ENCODE peak calls at places on chromosome 5, in ten cellular contexts. One of them, this sample, is unnamed.

GRCh38 chr5:172450861-172451695 is 3.2 kb downstream of the SH3PXD2B start:
- DNase-seq in lower leg skin: peak; percentile 92
- DNase-seq in astrocyte of the spinal cord: no peak
- DNase-seq in coronary artery: no peak
- DNase-seq in foreskin fibroblast: no peak
- DNase-seq in AG04449: no peak
- DNase-seq in fibroblast of pulmonary artery: peak; percentile 71
- DNase-seq in A673: peak; percentile 61
- DNase-seq in RWPE1: peak; percentile 63
- DNase-seq in Peyer's patch: no peak
- DNase-seq in this sample: no peak

GRCh38 chr5:171116711-171117110 is 192.3 kb upstream of the TLX3 start:
- DNase-seq in lower leg skin: no peak
- DNase-seq in astrocyte of the spinal cord: no peak
- DNase-seq in coronary artery: no peak
- DNase-seq in foreskin fibroblast: no peak
- DNase-seq in AG04449: no peak
- DNase-seq in fibroblast of pulmonary artery: no peak
- DNase-seq in A673: no peak
- DNase-seq in RWPE1: no peak
- DNase-seq in Peyer's patch: no peak
- DNase-seq in this sample: no peak

GRCh38 chr5:138448481-138449398 is 9.9 kb downstream of the REEP2 start:
- DNase-seq in lower leg skin: no peak
- DNase-seq in astrocyte of the spinal cord: peak; percentile 90
- DNase-seq in coronary artery: no peak
- DNase-seq in foreskin fibroblast: no peak
- DNase-seq in AG04449: no peak
- DNase-seq in fibroblast of pulmonary artery: no peak
- DNase-seq in A673: peak; percentile 95
- DNase-seq in RWPE1: no peak
- DNase-seq in Peyer's patch: no peak
- DNase-seq in this sample: no peak

GRCh38 chr5:158988987-158989624 is 110.6 kb downstream of the EBF1 start:
- DNase-seq in lower leg skin: no peak
- DNase-seq in astrocyte of the spinal cord: no peak
- DNase-seq in coronary artery: no peak
- DNase-seq in foreskin fibroblast: no peak
- DNase-seq in AG04449: no peak
- DNase-seq in fibroblast of pulmonary artery: no peak
- DNase-seq in A673: no peak
- DNase-seq in RWPE1: no peak
- DNase-seq in Peyer's patch: no peak
- DNase-seq in this sample: no peak

GRCh38 chr5:135012951-135013391 is 21.1 kb downstream of the PITX1 start:
- DNase-seq in lower leg skin: peak; percentile 76
- DNase-seq in astrocyte of the spinal cord: no peak
- DNase-seq in coronary artery: peak; percentile 70
- DNase-seq in foreskin fibroblast: no peak
- DNase-seq in AG04449: no peak
- DNase-seq in fibroblast of pulmonary artery: no peak
- DNase-seq in A673: no peak
- DNase-seq in RWPE1: no peak
- DNase-seq in Peyer's patch: peak; percentile 36
- DNase-seq in this sample: no peak

GRCh38 chr5:178205010-178205748 is 846 bp downstream of the HNRNPAB start:
- DNase-seq in lower leg skin: peak; percentile 96
- DNase-seq in astrocyte of the spinal cord: peak; percentile 70
- DNase-seq in coronary artery: peak; percentile 85
- DNase-seq in foreskin fibroblast: peak; percentile 75
- DNase-seq in AG04449: no peak
- DNase-seq in fibroblast of pulmonary artery: peak; percentile 76
- DNase-seq in A673: peak; percentile 77
- DNase-seq in RWPE1: peak; percentile 96
- DNase-seq in Peyer's patch: peak; percentile 92
- DNase-seq in this sample: peak; percentile 84

GRCh38 chr5:68272289-68272688 is 56.7 kb downstream of the PIK3R1 start:
- DNase-seq in lower leg skin: no peak
- DNase-seq in astrocyte of the spinal cord: peak; percentile 34
- DNase-seq in coronary artery: no peak
- DNase-seq in foreskin fibroblast: no peak
- DNase-seq in AG04449: no peak
- DNase-seq in fibroblast of pulmonary artery: peak; percentile 45
- DNase-seq in A673: peak; percentile 54
- DNase-seq in RWPE1: no peak
- DNase-seq in Peyer's patch: no peak
- DNase-seq in this sample: no peak

GRCh38 chr5:103834216-103834615 is 271.6 kb upstream of the NUDT12 start:
- DNase-seq in lower leg skin: no peak
- DNase-seq in astrocyte of the spinal cord: no peak
- DNase-seq in coronary artery: no peak
- DNase-seq in foreskin fibroblast: no peak
- DNase-seq in AG04449: no peak
- DNase-seq in fibroblast of pulmonary artery: no peak
- DNase-seq in A673: no peak
- DNase-seq in RWPE1: no peak
- DNase-seq in Peyer's patch: no peak
- DNase-seq in this sample: no peak

GRCh38 chr5:150993836-150994412 is 26.5 kb upstream of the GPX3 start:
- DNase-seq in lower leg skin: no peak
- DNase-seq in astrocyte of the spinal cord: no peak
- DNase-seq in coronary artery: no peak
- DNase-seq in foreskin fibroblast: no peak
- DNase-seq in AG04449: no peak
- DNase-seq in fibroblast of pulmonary artery: no peak
- DNase-seq in A673: no peak
- DNase-seq in RWPE1: no peak
- DNase-seq in Peyer's patch: no peak
- DNase-seq in this sample: no peak

GRCh38 chr5:163350083-163350482 is 87.3 kb upstream of the CCNG1 start:
- DNase-seq in lower leg skin: no peak
- DNase-seq in astrocyte of the spinal cord: no peak
- DNase-seq in coronary artery: no peak
- DNase-seq in foreskin fibroblast: no peak
- DNase-seq in AG04449: no peak
- DNase-seq in fibroblast of pulmonary artery: peak; percentile 38
- DNase-seq in A673: no peak
- DNase-seq in RWPE1: no peak
- DNase-seq in Peyer's patch: no peak
- DNase-seq in this sample: no peak
- TF ChIP-seq CTCF in lower leg skin: no peak
- TF ChIP-seq CTCF in astrocyte of the spinal cord: no peak
- TF ChIP-seq CTCF in coronary artery: no peak
- TF ChIP-seq CTCF in foreskin fibroblast: no peak
- TF ChIP-seq CTCF in AG04449: no peak
- TF ChIP-seq CTCF in fibroblast of pulmonary artery: peak; percentile 30
- TF ChIP-seq CTCF in A673: no peak
- TF ChIP-seq CTCF in RWPE1: no peak
- TF ChIP-seq CTCF in Peyer's patch: no peak
- TF ChIP-seq CTCF in this sample: no peak

GRCh38 chr5:132776077-132776931 is 735 bp downstream of the SEPTIN8 start:
- DNase-seq in lower leg skin: peak; percentile 88
- DNase-seq in astrocyte of the spinal cord: no peak
- DNase-seq in coronary artery: no peak
- DNase-seq in foreskin fibroblast: no peak
- DNase-seq in AG04449: no peak
- DNase-seq in fibroblast of pulmonary artery: no peak
- DNase-seq in A673: peak; percentile 50
- DNase-seq in RWPE1: peak; percentile 59
- DNase-seq in Peyer's patch: peak; percentile 57
- DNase-seq in this sample: peak; percentile 53
- TF ChIP-seq CTCF in lower leg skin: no peak
- TF ChIP-seq CTCF in astrocyte of the spinal cord: no peak
- TF ChIP-seq CTCF in coronary artery: no peak
- TF ChIP-seq CTCF in foreskin fibroblast: no peak
- TF ChIP-seq CTCF in AG04449: no peak
- TF ChIP-seq CTCF in fibroblast of pulmonary artery: no peak
- TF ChIP-seq CTCF in A673: no peak
- TF ChIP-seq CTCF in RWPE1: no peak
- TF ChIP-seq CTCF in Peyer's patch: no peak
- TF ChIP-seq CTCF in this sample: no peak

DNA sequence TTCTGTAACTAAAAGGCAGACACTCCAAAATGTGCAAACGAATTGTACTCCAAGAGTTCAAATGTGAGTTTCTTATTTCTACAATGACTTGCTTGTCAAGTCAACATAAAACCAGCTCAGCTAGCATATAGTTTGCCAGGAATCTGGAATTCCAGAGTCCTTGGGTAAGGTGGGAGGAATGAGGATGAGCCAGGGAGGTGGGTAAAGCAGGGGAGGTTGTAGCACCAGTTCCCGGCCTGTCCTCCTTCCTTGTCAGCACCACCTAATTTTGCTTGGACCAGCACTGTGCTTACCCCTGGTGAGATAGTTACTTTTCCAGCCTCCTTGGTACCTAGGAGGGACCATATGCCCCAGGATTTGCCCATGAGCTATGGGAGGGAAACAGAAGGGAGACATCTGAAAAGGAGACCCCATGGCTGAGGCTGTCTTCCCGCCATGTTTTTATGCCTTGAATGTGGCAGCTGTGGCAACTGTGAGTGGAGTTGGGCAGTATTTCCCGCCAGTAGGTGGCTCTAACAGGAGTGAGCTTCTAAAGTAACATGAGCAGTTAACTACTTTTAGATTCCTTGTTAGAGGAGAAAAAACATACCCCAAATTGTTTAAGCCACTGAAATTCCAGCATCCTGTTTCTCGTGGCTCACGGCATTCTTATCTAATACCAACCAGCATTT is 302.5 kb downstream of the TENT4A start:
- DNase-seq in lower leg skin: no peak
- DNase-seq in astrocyte of the spinal cord: no peak
- DNase-seq in coronary artery: no peak
- DNase-seq in foreskin fibroblast: no peak
- DNase-seq in AG04449: no peak
- DNase-seq in fibroblast of pulmonary artery: no peak
- DNase-seq in A673: peak; percentile 16
- DNase-seq in RWPE1: no peak
- DNase-seq in Peyer's patch: no peak
- DNase-seq in this sample: no peak
- TF ChIP-seq CTCF in lower leg skin: no peak
- TF ChIP-seq CTCF in astrocyte of the spinal cord: no peak
- TF ChIP-seq CTCF in coronary artery: no peak
- TF ChIP-seq CTCF in foreskin fibroblast: no peak
- TF ChIP-seq CTCF in AG04449: no peak
- TF ChIP-seq CTCF in fibroblast of pulmonary artery: no peak
- TF ChIP-seq CTCF in A673: peak; percentile 44
- TF ChIP-seq CTCF in RWPE1: no peak
- TF ChIP-seq CTCF in Peyer's patch: no peak
- TF ChIP-seq CTCF in this sample: no peak

GRCh38 chr5:61677220-61677619 is 345.2 kb downstream of the ZSWIM6 start:
- DNase-seq in lower leg skin: no peak
- DNase-seq in astrocyte of the spinal cord: no peak
- DNase-seq in coronary artery: no peak
- DNase-seq in foreskin fibroblast: no peak
- DNase-seq in AG04449: no peak
- DNase-seq in fibroblast of pulmonary artery: no peak
- DNase-seq in A673: no peak
- DNase-seq in RWPE1: no peak
- DNase-seq in Peyer's patch: no peak
- DNase-seq in this sample: no peak

GRCh38 chr5:61675015-61675692 is 343.1 kb downstream of the ZSWIM6 start:
- DNase-seq in lower leg skin: no peak
- DNase-seq in astrocyte of the spinal cord: no peak
- DNase-seq in coronary artery: no peak
- DNase-seq in foreskin fibroblast: no peak
- DNase-seq in AG04449: no peak
- DNase-seq in fibroblast of pulmonary artery: no peak
- DNase-seq in A673: peak; percentile 62
- DNase-seq in RWPE1: no peak
- DNase-seq in Peyer's patch: no peak
- DNase-seq in this sample: no peak

GRCh38 chr5:61680247-61680646 is 348.2 kb downstream of the ZSWIM6 start:
- DNase-seq in lower leg skin: no peak
- DNase-seq in astrocyte of the spinal cord: no peak
- DNase-seq in coronary artery: no peak
- DNase-seq in foreskin fibroblast: no peak
- DNase-seq in AG04449: no peak
- DNase-seq in fibroblast of pulmonary artery: no peak
- DNase-seq in A673: no peak
- DNase-seq in RWPE1: no peak
- DNase-seq in Peyer's patch: no peak
- DNase-seq in this sample: no peak

GRCh38 chr5:61679562-61679961 is 347.5 kb downstream of the ZSWIM6 start:
- DNase-seq in lower leg skin: no peak
- DNase-seq in astrocyte of the spinal cord: no peak
- DNase-seq in coronary artery: no peak
- DNase-seq in foreskin fibroblast: no peak
- DNase-seq in AG04449: no peak
- DNase-seq in fibroblast of pulmonary artery: no peak
- DNase-seq in A673: no peak
- DNase-seq in RWPE1: no peak
- DNase-seq in Peyer's patch: no peak
- DNase-seq in this sample: no peak

GRCh38 chr5:61678966-61679365 is 346.9 kb downstream of the ZSWIM6 start:
- DNase-seq in lower leg skin: no peak
- DNase-seq in astrocyte of the spinal cord: no peak
- DNase-seq in coronary artery: no peak
- DNase-seq in foreskin fibroblast: no peak
- DNase-seq in AG04449: no peak
- DNase-seq in fibroblast of pulmonary artery: no peak
- DNase-seq in A673: peak; percentile 49
- DNase-seq in RWPE1: no peak
- DNase-seq in Peyer's patch: no peak
- DNase-seq in this sample: no peak
- TF ChIP-seq CTCF in lower leg skin: no peak
- TF ChIP-seq CTCF in astrocyte of the spinal cord: no peak
- TF ChIP-seq CTCF in coronary artery: no peak
- TF ChIP-seq CTCF in foreskin fibroblast: no peak
- TF ChIP-seq CTCF in AG04449: no peak
- TF ChIP-seq CTCF in fibroblast of pulmonary artery: no peak
- TF ChIP-seq CTCF in A673: peak; percentile 19
- TF ChIP-seq CTCF in RWPE1: no peak
- TF ChIP-seq CTCF in Peyer's patch: peak; percentile 34
- TF ChIP-seq CTCF in this sample: no peak

GRCh38 chr5:55220433-55221185 is 6.5 kb downstream of the MCIDAS start:
- DNase-seq in lower leg skin: no peak
- DNase-seq in astrocyte of the spinal cord: no peak
- DNase-seq in coronary artery: no peak
- DNase-seq in foreskin fibroblast: no peak
- DNase-seq in AG04449: no peak
- DNase-seq in fibroblast of pulmonary artery: no peak
- DNase-seq in A673: no peak
- DNase-seq in RWPE1: no peak
- DNase-seq in Peyer's patch: peak; percentile 60
- DNase-seq in this sample: no peak
- TF ChIP-seq CTCF in lower leg skin: no peak
- TF ChIP-seq CTCF in astrocyte of the spinal cord: no peak
- TF ChIP-seq CTCF in coronary artery: no peak
- TF ChIP-seq CTCF in foreskin fibroblast: no peak
- TF ChIP-seq CTCF in AG04449: no peak
- TF ChIP-seq CTCF in fibroblast of pulmonary artery: no peak
- TF ChIP-seq CTCF in A673: no peak
- TF ChIP-seq CTCF in RWPE1: no peak
- TF ChIP-seq CTCF in Peyer's patch: no peak
- TF ChIP-seq CTCF in this sample: no peak

GRCh38 chr5:154090656-154091055 is 51.9 kb downstream of the MFAP3 start:
- DNase-seq in lower leg skin: no peak
- DNase-seq in astrocyte of the spinal cord: no peak
- DNase-seq in coronary artery: no peak
- DNase-seq in foreskin fibroblast: no peak
- DNase-seq in AG04449: no peak
- DNase-seq in fibroblast of pulmonary artery: no peak
- DNase-seq in A673: no peak
- DNase-seq in RWPE1: no peak
- DNase-seq in Peyer's patch: no peak
- DNase-seq in this sample: no peak
- TF ChIP-seq CTCF in lower leg skin: no peak
- TF ChIP-seq CTCF in astrocyte of the spinal cord: no peak
- TF ChIP-seq CTCF in coronary artery: no peak
- TF ChIP-seq CTCF in foreskin fibroblast: no peak
- TF ChIP-seq CTCF in AG04449: no peak
- TF ChIP-seq CTCF in fibroblast of pulmonary artery: no peak
- TF ChIP-seq CTCF in A673: no peak
- TF ChIP-seq CTCF in RWPE1: no peak
- TF ChIP-seq CTCF in Peyer's patch: no peak
- TF ChIP-seq CTCF in this sample: no peak

This sample was measured in ovary.